ENCODE peak calls at places on chromosomes 4 and X, in seven cellular contexts. W is cardiac muscle cell, I is AG09319, M is GM06990, O is uterus, N is neural progenitor cell, R is AG04450. L is an unnamed sample.
A peak's percentile ranks its signal among the peaks of the same experiment; 100 is the strongest.

GRCh38 chrX:40147399-40148188 is 49.8 kb upstream of the BCOR start:
- DNase-seq in M (no peak), N (peak; percentile 59), I (no peak), W (no peak), R (no peak), O (no peak), L (no peak)

GRCh38 chr4:93828830-93829530 is 427 bp downstream of the ATOH1 start:
- DNase-seq in M (no peak), I (no peak), O (no peak), N (peak; percentile 67), R (no peak), W (peak; percentile 52), L (no peak)

GRCh38 chrX:10611441-10612090 is 8.8 kb downstream of the MID1 start:
- DNase-seq in M (no peak), W (no peak), R (no peak), O (no peak), I (no peak), N (no peak), L (no peak)

GRCh38 chr4:77954690-77955089 is 92.1 kb downstream of the MRPL1 start:
- DNase-seq in N (no peak), R (no peak), M (no peak), O (no peak), I (no peak), W (no peak), L (no peak)

GRCh38 chr4:10098770-10099139 is 17.8 kb downstream of the WDR1 start:
- DNase-seq in W (no peak), O (no peak), I (no peak), M (no peak), R (no peak), N (no peak), L (no peak)

GRCh38 chr4:1340861-1341260 is 6.1 kb upstream of the UVSSA start:
- DNase-seq in R (no peak), M (no peak), W (no peak), N (no peak), O (no peak), I (no peak), L (no peak)

GRCh38 chr4:118773082-118773792 is 62.7 kb downstream of the SEC24D start:
- DNase-seq in W (no peak), O (no peak), R (no peak), M (no peak), N (no peak), I (no peak), L (no peak)

GRCh38 chr4:38128478-38129451 is 168.6 kb downstream of the PTTG2 start:
- DNase-seq in W (no peak), O (no peak), M (peak; percentile 63), I (no peak), N (peak; percentile 18), R (no peak), L (no peak)

GRCh38 chr4:87982446-87982845 is 6.9 kb downstream of the SPP1 start:
- DNase-seq in I (no peak), N (peak; percentile 55), R (no peak), O (no peak), M (no peak), W (no peak), L (no peak)

GRCh38 chr4:24589448-24589847 is 5.1 kb upstream of the DHX15 start:
- DNase-seq in N (no peak), R (no peak), W (no peak), I (no peak), M (peak; percentile 15), O (no peak), L (no peak)

GRCh38 chr4:142566243-142566642 is 279.9 kb downstream of the INPP4B start:
- DNase-seq in R (no peak), I (no peak), N (no peak), M (no peak), W (no peak), O (no peak), L (no peak)

GRCh38 chr4:120557372-120557771 is 365.2 kb downstream of the PRDM5 start:
- DNase-seq in W (no peak), M (no peak), R (no peak), N (no peak), O (no peak), I (no peak), L (no peak)

GRCh38 chr4:112130903-112131302 is 14.4 kb upstream of the FAM241A start:
- DNase-seq in O (no peak), N (no peak), I (no peak), R (no peak), W (peak; percentile 42), M (no peak), L (no peak)

GRCh38 chr4:116585240-116585639 is 500.1 kb downstream of the TRAM1L1 start:
- DNase-seq in N (no peak), W (no peak), M (no peak), R (no peak), I (no peak), O (no peak), L (no peak)

DNA sequence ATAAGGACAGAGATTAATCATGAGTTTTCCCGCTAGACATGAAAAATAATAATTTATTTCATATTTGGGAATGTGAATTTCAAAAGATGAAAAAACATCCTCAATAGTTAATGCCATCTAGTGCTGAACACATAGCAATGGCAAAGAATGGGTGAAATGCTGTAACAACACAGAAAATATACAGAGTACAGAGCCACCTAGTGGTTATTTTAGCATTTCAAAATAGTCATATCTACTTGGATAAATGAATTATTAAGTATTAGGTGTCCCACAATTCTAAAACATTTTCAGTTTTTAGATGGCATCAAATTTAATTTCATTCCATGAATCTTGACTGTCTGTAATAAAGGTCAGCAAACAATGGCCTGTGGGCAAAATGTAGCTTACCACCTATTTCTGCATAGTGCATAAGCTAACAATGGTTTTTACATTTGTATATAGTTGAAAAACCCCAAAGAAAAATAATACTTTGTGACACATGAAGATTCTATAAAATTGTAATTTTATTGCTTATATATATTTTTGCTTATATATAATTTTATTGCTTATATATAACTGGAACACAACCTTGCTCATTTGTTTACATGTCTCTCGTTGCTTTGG is 99.3 kb upstream of the FAM47C start:
- DNase-seq in W (peak; percentile 57), M (no peak), R (no peak), N (peak; percentile 26), I (peak; percentile 2), O (no peak), L (no peak)
- TF ChIP-seq CTCF in W (peak; percentile 53), M (peak; percentile 62), R (peak; percentile 44), N (peak; percentile 72), I (peak; percentile 45), O (no peak), L (peak; percentile 9)

GRCh38 chr4:4872148-4872903 is 12.9 kb downstream of the MSX1 start:
- DNase-seq in N (peak; percentile 85), W (peak; percentile 39), R (no peak), M (no peak), O (no peak), I (no peak), L (no peak)
- TF ChIP-seq CTCF in N (peak; percentile 20), W (no peak), R (no peak), M (no peak), O (no peak), I (no peak), L (no peak)

DNA sequence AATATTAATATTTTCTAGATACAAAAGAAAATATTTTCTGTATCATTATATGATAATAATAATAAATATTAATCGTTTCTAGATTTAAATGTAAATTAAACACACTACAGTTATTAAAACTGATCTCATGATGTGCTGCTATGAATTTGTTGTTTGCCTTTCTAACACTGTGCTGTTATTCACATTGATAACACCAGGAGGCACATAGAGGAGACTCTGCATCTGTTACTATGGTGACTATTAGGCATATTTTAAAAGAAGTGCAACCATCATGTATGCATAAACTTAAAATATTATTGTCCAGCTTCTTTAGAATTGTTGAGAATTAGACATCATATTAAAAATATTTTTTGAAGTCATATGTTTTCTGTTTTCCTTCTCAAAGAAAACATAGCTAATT is 11.8 kb upstream of the PDGFC start:
- DNase-seq in N (no peak), R (no peak), I (no peak), W (no peak), O (no peak), M (no peak), L (no peak)
- TF ChIP-seq CTCF in N (peak; percentile 36), R (peak; percentile 71), I (peak; percentile 44), W (peak; percentile 55), O (no peak), M (no peak), L (peak; percentile 45)

GRCh38 chrX:20594985-20595384 is 328.3 kb upstream of the RPS6KA3 start:
- DNase-seq in I (no peak), M (no peak), W (peak; percentile 4), R (no peak), N (peak; percentile 38), O (no peak), L (no peak)
- TF ChIP-seq CTCF in I (peak; percentile 6), M (no peak), W (peak; percentile 35), R (peak; percentile 32), N (peak; percentile 52), O (no peak), L (no peak)

GRCh38 chr4:128061566-128062536 is 739 bp downstream of the LARP1B start:
- DNase-seq in O (peak; percentile 35), N (peak; percentile 75), R (no peak), I (no peak), W (peak; percentile 76), M (peak; percentile 79), L (no peak)
- TF ChIP-seq CTCF in O (no peak), N (peak; percentile 33), R (peak; percentile 11), I (peak; percentile 11), W (no peak), M (peak; percentile 38), L (no peak)

GRCh38 chr4:44629280-44629866 is 22.1 kb downstream of the YIPF7 start:
- DNase-seq in N (peak; percentile 66), W (peak; percentile 71), R (peak; percentile 1), O (no peak), M (peak; percentile 28), I (peak; percentile 8), L (no peak)

GRCh38 chr4:44632733-44633132 is 18.7 kb downstream of the YIPF7 start:
- DNase-seq in N (no peak), O (no peak), I (no peak), M (no peak), R (no peak), W (no peak), L (no peak)

DNA sequence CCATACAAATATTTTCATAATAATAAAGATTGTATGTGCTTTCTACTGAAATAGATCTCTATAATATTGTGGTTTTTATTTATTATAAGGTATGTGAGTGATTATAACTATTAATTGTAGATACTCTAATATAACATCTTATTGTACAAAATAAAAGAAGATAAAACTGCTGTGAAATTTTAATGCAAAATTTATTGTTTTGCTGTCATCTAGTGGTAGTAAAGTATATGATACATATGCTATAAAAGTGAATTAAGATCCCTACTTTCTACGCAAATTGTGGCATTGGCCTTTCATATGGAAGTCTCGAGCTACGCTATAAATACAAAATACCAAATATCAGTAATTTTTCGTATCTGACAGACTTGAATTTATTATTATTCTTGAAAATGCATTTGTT is 19.3 kb downstream of the YIPF7 start:
- DNase-seq in N (no peak), R (no peak), I (no peak), O (no peak), M (no peak), W (no peak), L (no peak)
- TF ChIP-seq CTCF in N (no peak), R (peak; percentile 27), I (no peak), O (no peak), M (no peak), W (peak; percentile 7), L (no peak)